ENCODE peak calls at places on chromosome 3, in four cellular contexts. N is naive thymus-derived CD4-positive, alpha-beta T cell; B is WERI-Rb-1; Z is lower lobe of right lung. O is an unnamed sample.

GRCh38 chr3:183988216-183988790 is 29.4 kb downstream of the ABCC5 start:
- DNase-seq in Z (no peak), N (no peak), B (no peak), O (no peak)

GRCh38 chr3:120780977-120781376 is 38.4 kb downstream of the GTF2E1 start:
- DNase-seq in B (no peak), Z (no peak), N (no peak), O (no peak)

GRCh38 chr3:60215952-60216351 is 1035.3 kb downstream of the FHIT start:
- DNase-seq in B (no peak), Z (no peak), N (no peak), O (no peak)

GRCh38 chr3:152315623-152316022 is 46.9 kb downstream of the MBNL1 start:
- DNase-seq in Z (no peak), N (no peak), B (no peak), O (no peak)

GRCh38 chr3:38314112-38314766 is 32.1 kb downstream of the SLC22A14 start:
- DNase-seq in B (no peak), N (no peak), Z (no peak), O (no peak)

GRCh38 chr3:136209921-136210320 is 13.8 kb upstream of the MSL2 start:
- DNase-seq in B (no peak), Z (no peak), N (no peak), O (no peak)

GRCh38 chr3:81643721-81644120 is 117.7 kb downstream of the GBE1 start:
- DNase-seq in B (peak; percentile 29), Z (no peak), N (no peak), O (no peak)

GRCh38 chr3:140529558-140529957 is 148.3 kb upstream of the TRIM42 start:
- DNase-seq in N (no peak), Z (no peak), B (no peak), O (no peak)

GRCh38 chr3:20072422-20072821 is 32.2 kb downstream of the KAT2B start:
- DNase-seq in B (no peak), N (no peak), Z (no peak), O (no peak)

GRCh38 chr3:156416846-156417581 is 137.9 kb downstream of the SSR3 start:
- DNase-seq in N (no peak), Z (no peak), B (peak; percentile 15), O (no peak)

GRCh38 chr3:180680097-180680430 is 775 bp upstream of the CCDC39 start:
- DNase-seq in Z (no peak), N (no peak), B (peak; percentile 60), O (no peak)

GRCh38 chr3:141544697-141545096 is 57.9 kb downstream of the RASA2 start:
- DNase-seq in Z (no peak), N (peak; percentile 10), B (no peak), O (no peak)

GRCh38 chr3:56962200-56962599 is 98.3 kb upstream of the SPATA12 start:
- DNase-seq in B (no peak), N (no peak), Z (no peak), O (no peak)

GRCh38 chr3:70352215-70352614 is 39.8 kb upstream of the MDFIC2 start:
- DNase-seq in N (no peak), Z (no peak), B (no peak), O (no peak)

GRCh38 chr3:52244061-52244628 is 1.4 kb upstream of the PPM1M start:
- DNase-seq in Z (peak; percentile 76), N (no peak), B (no peak), O (no peak)

GRCh38 chr3:174863488-174863887 is 4.4 kb downstream of the NAALADL2 start:
- DNase-seq in N (no peak), Z (no peak), B (no peak), O (no peak)

GRCh38 chr3:11167590-11167989 is 13.3 kb downstream of the HRH1 start:
- DNase-seq in N (no peak), Z (no peak), B (no peak), O (no peak)

GRCh38 chr3:39114456-39114855 is 7.0 kb downstream of the TTC21A start:
- DNase-seq in B (no peak), N (no peak), Z (no peak), O (no peak)

GRCh38 chr3:42421818-42422796 is 11.7 kb upstream of the LYZL4 start:
- DNase-seq in N (no peak), B (no peak), Z (no peak), O (no peak)

GRCh38 chr3:23324745-23325144 is 121.6 kb downstream of the UBE2E2 start:
- DNase-seq in B (no peak), N (peak; percentile 13), Z (no peak), O (no peak)

GRCh38 chr3:178748874-178749273 is 212.6 kb downstream of the KCNMB2 start:
- DNase-seq in N (no peak), Z (no peak), B (no peak), O (no peak)

GRCh38 chr3:114400369-114400768 is 106.5 kb downstream of the TIGIT start:
- DNase-seq in Z (no peak), N (no peak), B (no peak), O (no peak)

GRCh38 chr3:168442502-168442901 is 346.8 kb upstream of the GOLIM4 start:
- DNase-seq in B (no peak), Z (no peak), N (no peak), O (no peak)

GRCh38 chr3:178847170-178847569 is 224.4 kb downstream of the ZMAT3 start:
- DNase-seq in Z (no peak), B (no peak), N (no peak), O (no peak)

GRCh38 chr3:84066920-84067319 is 891.9 kb upstream of the CADM2 start:
- DNase-seq in Z (no peak), N (no peak), B (no peak), O (no peak)

GRCh38 chr3:172591876-172592771 is 68.9 kb upstream of the TNFSF10 start:
- DNase-seq in B (no peak), Z (no peak), N (peak; percentile 42), O (no peak)
- H3K27ac ChIP-seq in B (no peak overlapping the region), Z (peak overlapping the region; percentile 26), N (peak overlapping the region; percentile 56), O (no peak overlapping the region)

GRCh38 chr3:123064914-123065313 is 1.9 kb upstream of the PDIA5 start:
- DNase-seq in N (no peak), Z (no peak), B (no peak), O (no peak)

GRCh38 chr3:123067689-123068226 is 933 bp downstream of the PDIA5 start:
- DNase-seq in B (no peak), Z (no peak), N (no peak), O (peak; percentile 72)

GRCh38 chr3:123068227-123069020 is 1.6 kb downstream of the PDIA5 start:
- DNase-seq in Z (no peak), B (peak; percentile 69), N (no peak), O (peak; percentile 72)

GRCh38 chr3:123066896-123067688 is at the start of gene PDIA5:
- DNase-seq in N (peak; percentile 36), B (peak; percentile 96), Z (peak; percentile 93), O (peak; percentile 95)

DNA sequence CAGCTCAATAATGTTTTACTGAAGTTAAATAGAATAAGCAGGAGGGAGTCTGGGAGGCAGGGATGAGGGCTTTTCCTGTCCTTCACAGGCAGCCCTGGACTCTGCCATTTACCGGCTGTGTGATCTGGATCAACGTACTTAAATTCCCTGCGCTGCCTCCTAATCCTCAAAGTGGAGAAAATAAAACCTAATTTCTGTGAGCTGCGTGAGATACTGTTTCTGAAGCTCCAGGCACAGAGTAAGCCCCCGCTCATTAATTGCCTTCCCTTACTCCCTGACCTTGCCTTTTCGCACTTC is 278 bp upstream of the PDIA5 start:
- DNase-seq in B (no peak), Z (no peak), N (no peak), O (no peak)
- H3K27ac ChIP-seq in B (peak overlapping the region; percentile 86), Z (peak overlapping the region; percentile 88), N (no peak overlapping the region), O (peak overlapping the region; percentile 91)

GRCh38 chr3:164332856-164333802 is 745.2 kb downstream of the SI start:
- DNase-seq in N (no peak), Z (no peak), B (peak; percentile 42), O (no peak)
- H3K27ac ChIP-seq in N (no peak overlapping the region), Z (no peak overlapping the region), B (peak overlapping the region; percentile 45), O (no peak overlapping the region)

DNA sequence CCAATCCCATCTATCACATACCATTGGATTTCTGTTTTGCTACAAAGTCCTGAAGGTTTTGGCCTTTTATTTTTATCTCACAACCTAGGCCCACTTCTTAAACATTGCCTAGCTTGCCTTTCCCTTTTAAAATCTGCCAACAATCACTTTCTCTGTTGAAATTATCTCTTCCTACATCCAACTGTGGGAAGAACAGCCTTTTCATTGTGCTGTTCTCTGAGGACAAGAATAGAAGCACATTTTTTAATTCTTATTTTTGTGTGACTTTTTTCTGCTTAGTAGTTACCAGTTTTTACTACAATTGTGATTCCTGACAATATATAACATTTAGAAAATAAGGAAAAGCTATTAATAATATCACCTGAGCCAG is 159.2 kb downstream of the CNTN6 start:
- DNase-seq in N (no peak), B (no peak), Z (no peak), O (no peak)
- H3K27ac ChIP-seq in N (no peak overlapping the region), B (no peak overlapping the region), Z (no peak overlapping the region), O (no peak overlapping the region)

GRCh38 chr3:29141197-29141911 is 139.5 kb upstream of the RBMS3 start:
- DNase-seq in N (no peak), Z (no peak), B (no peak), O (no peak)
- H3K27ac ChIP-seq in N (no peak overlapping the region), Z (peak overlapping the region; percentile 48), B (no peak overlapping the region), O (peak overlapping the region; percentile 61)

DNA sequence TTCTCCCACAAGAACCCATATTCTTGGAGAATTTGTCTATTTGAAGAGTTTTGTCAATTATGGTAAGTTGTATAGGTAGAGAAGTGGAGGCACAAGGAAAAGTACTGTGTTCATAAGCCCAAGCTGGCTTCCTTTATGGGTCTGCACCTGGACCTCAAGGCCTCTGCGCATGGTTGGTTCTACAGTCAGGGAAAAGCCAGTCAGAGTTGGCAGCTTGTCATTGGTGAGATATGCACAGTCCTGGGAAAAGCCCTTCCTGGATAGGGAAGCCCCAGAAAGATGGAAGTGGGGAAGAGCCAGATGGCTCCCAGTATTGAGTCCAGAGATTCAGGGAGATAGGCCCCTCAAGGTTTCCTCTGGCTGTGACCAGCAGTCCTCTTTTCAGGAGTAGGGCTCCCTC is 15.8 kb downstream of the BOC start:
- DNase-seq in B (no peak), Z (no peak), N (no peak), O (no peak)
- H3K27ac ChIP-seq in B (no peak overlapping the region), Z (no peak overlapping the region), N (no peak overlapping the region), O (no peak overlapping the region)

GRCh38 chr3:73228000-73228399 is 166.5 kb downstream of the EBLN2 start:
- DNase-seq in Z (no peak), N (no peak), B (no peak), O (no peak)
- H3K27ac ChIP-seq in Z (no peak overlapping the region), N (no peak overlapping the region), B (no peak overlapping the region), O (no peak overlapping the region)

DNA sequence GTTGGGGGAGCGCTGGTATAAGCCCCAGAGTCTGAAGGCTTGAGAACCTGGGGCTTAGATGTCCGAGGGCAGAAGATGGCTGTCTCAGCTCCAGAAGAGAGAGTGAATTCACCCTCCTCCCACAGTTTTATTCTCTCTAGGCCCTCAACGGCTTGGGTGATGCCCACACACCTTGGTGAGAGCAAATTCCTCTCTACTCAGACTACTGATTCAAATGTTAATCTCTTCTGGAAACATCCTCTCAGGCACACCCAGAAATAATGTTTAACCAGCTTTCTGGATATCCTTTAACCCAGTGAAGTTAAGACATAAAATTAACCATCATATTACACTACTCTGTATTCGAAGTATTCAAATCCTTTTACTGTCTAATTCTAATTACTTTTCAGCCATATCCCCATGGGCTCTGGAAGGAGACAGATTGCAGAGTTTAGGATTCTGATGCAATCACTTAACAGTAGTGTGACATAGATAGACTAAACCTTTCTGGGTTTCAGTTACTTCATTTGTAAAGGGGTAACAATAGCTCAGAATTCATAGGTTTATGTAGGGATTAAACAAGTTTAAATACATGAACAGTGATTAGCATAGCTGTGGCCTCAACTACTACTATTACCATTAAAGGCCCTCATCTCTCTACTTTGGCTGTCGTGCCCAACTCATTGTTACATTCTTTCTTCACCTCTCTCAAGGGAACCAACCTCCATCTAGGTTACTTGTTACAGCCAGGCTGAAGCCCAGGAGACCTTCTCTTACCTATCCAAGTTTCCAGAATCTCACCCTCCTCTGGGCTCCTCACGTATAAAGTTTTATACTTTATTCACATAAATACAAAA is 25.7 kb upstream of the ANO10 start:
- DNase-seq in B (no peak), N (no peak), Z (no peak), O (no peak)
- H3K27ac ChIP-seq in B (peak overlapping the region; percentile 39), N (no peak overlapping the region), Z (no peak overlapping the region), O (no peak overlapping the region)